ENCODE peak calls at places on chromosomes 4 and X, in eight cellular contexts. One of them, this sample, is unnamed.

GRCh38 chr4:85722806-85723205 is 247.9 kb downstream of the ARHGAP24 start:
- DNase-seq in left ventricle myocardium inferior: no peak
- DNase-seq in neuronal stem cell: no peak
- DNase-seq in IMR-90: no peak
- DNase-seq in CD8-positive, alpha-beta memory T cell: no peak
- DNase-seq in HCT116: no peak
- DNase-seq in esophagus squamous epithelium: no peak
- DNase-seq in left lung: no peak
- DNase-seq in this sample: no peak

GRCh38 chr4:74400395-74400794 is 35.5 kb downstream of the EREG start:
- DNase-seq in CD8-positive, alpha-beta memory T cell: no peak
- DNase-seq in IMR-90: no peak
- DNase-seq in neuronal stem cell: no peak
- DNase-seq in left lung: no peak
- DNase-seq in left ventricle myocardium inferior: no peak
- DNase-seq in esophagus squamous epithelium: no peak
- DNase-seq in HCT116: no peak
- DNase-seq in this sample: no peak

GRCh38 chrX:51975811-51976210 is 82.4 kb downstream of the MAGED1 start:
- DNase-seq in left lung: no peak
- DNase-seq in esophagus squamous epithelium: no peak
- DNase-seq in CD8-positive, alpha-beta memory T cell: no peak
- DNase-seq in left ventricle myocardium inferior: no peak
- DNase-seq in IMR-90: no peak
- DNase-seq in neuronal stem cell: no peak
- DNase-seq in HCT116: no peak
- DNase-seq in this sample: no peak

GRCh38 chr4:18105023-18106011 is 83.8 kb upstream of the LCORL start:
- DNase-seq in CD8-positive, alpha-beta memory T cell: no peak
- DNase-seq in esophagus squamous epithelium: no peak
- DNase-seq in IMR-90: no peak
- DNase-seq in neuronal stem cell: no peak
- DNase-seq in left ventricle myocardium inferior: no peak
- DNase-seq in left lung: no peak
- DNase-seq in HCT116: no peak
- DNase-seq in this sample: no peak

GRCh38 chr4:151948351-151949016 is 187.7 kb upstream of the GATB start:
- DNase-seq in HCT116: no peak
- DNase-seq in esophagus squamous epithelium: no peak
- DNase-seq in left ventricle myocardium inferior: no peak
- DNase-seq in neuronal stem cell: no peak
- DNase-seq in left lung: no peak
- DNase-seq in CD8-positive, alpha-beta memory T cell: no peak
- DNase-seq in IMR-90: peak; percentile 38
- DNase-seq in this sample: no peak

GRCh38 chrX:151153086-151153485 is 23.3 kb upstream of the GPR50 start:
- DNase-seq in left lung: no peak
- DNase-seq in esophagus squamous epithelium: no peak
- DNase-seq in IMR-90: peak; percentile 28
- DNase-seq in HCT116: no peak
- DNase-seq in CD8-positive, alpha-beta memory T cell: no peak
- DNase-seq in left ventricle myocardium inferior: no peak
- DNase-seq in neuronal stem cell: peak; percentile 40
- DNase-seq in this sample: no peak

GRCh38 chr4:89356086-89356485 is 48.5 kb upstream of the GPRIN3 start:
- DNase-seq in CD8-positive, alpha-beta memory T cell: no peak
- DNase-seq in esophagus squamous epithelium: no peak
- DNase-seq in HCT116: no peak
- DNase-seq in left lung: no peak
- DNase-seq in neuronal stem cell: no peak
- DNase-seq in left ventricle myocardium inferior: no peak
- DNase-seq in IMR-90: no peak
- DNase-seq in this sample: no peak

GRCh38 chrX:135087867-135088266 is 32.5 kb downstream of the ETDB start:
- DNase-seq in left lung: no peak
- DNase-seq in HCT116: no peak
- DNase-seq in IMR-90: no peak
- DNase-seq in CD8-positive, alpha-beta memory T cell: no peak
- DNase-seq in esophagus squamous epithelium: no peak
- DNase-seq in neuronal stem cell: no peak
- DNase-seq in left ventricle myocardium inferior: no peak
- DNase-seq in this sample: no peak

GRCh38 chr4:152351080-152351479 is 184.8 kb downstream of the FBXW7 start:
- DNase-seq in left ventricle myocardium inferior: no peak
- DNase-seq in HCT116: no peak
- DNase-seq in esophagus squamous epithelium: no peak
- DNase-seq in CD8-positive, alpha-beta memory T cell: no peak
- DNase-seq in IMR-90: no peak
- DNase-seq in neuronal stem cell: no peak
- DNase-seq in left lung: no peak
- DNase-seq in this sample: no peak

GRCh38 chr4:26029512-26030131 is 115.6 kb downstream of the SMIM20 start:
- DNase-seq in HCT116: no peak
- DNase-seq in CD8-positive, alpha-beta memory T cell: no peak
- DNase-seq in neuronal stem cell: no peak
- DNase-seq in IMR-90: no peak
- DNase-seq in left lung: no peak
- DNase-seq in esophagus squamous epithelium: no peak
- DNase-seq in left ventricle myocardium inferior: no peak
- DNase-seq in this sample: no peak

GRCh38 chrX:117511379-117511778 is 605.2 kb downstream of the KLHL13 start:
- DNase-seq in esophagus squamous epithelium: no peak
- DNase-seq in left lung: no peak
- DNase-seq in HCT116: no peak
- DNase-seq in neuronal stem cell: no peak
- DNase-seq in CD8-positive, alpha-beta memory T cell: no peak
- DNase-seq in left ventricle myocardium inferior: no peak
- DNase-seq in IMR-90: no peak
- DNase-seq in this sample: no peak

GRCh38 chrX:45986971-45987370 is 558.2 kb downstream of the ZNF674 start:
- DNase-seq in IMR-90: no peak
- DNase-seq in CD8-positive, alpha-beta memory T cell: no peak
- DNase-seq in left ventricle myocardium inferior: no peak
- DNase-seq in HCT116: no peak
- DNase-seq in left lung: no peak
- DNase-seq in esophagus squamous epithelium: no peak
- DNase-seq in neuronal stem cell: no peak
- DNase-seq in this sample: no peak

GRCh38 chr4:5785806-5786680 is 75.0 kb downstream of the EVC start:
- DNase-seq in CD8-positive, alpha-beta memory T cell: no peak
- DNase-seq in IMR-90: peak; percentile 92
- DNase-seq in left lung: no peak
- DNase-seq in neuronal stem cell: no peak
- DNase-seq in left ventricle myocardium inferior: no peak
- DNase-seq in esophagus squamous epithelium: no peak
- DNase-seq in HCT116: no peak
- DNase-seq in this sample: no peak

GRCh38 chrX:116436358-116436816 is at the start of gene SLC6A14:
- DNase-seq in neuronal stem cell: no peak
- DNase-seq in HCT116: no peak
- DNase-seq in left lung: peak; percentile 57
- DNase-seq in IMR-90: no peak
- DNase-seq in esophagus squamous epithelium: no peak
- DNase-seq in CD8-positive, alpha-beta memory T cell: no peak
- DNase-seq in left ventricle myocardium inferior: no peak
- DNase-seq in this sample: no peak

GRCh38 chrX:3636803-3637202 is 76.6 kb downstream of the PRKX start:
- DNase-seq in IMR-90: no peak
- DNase-seq in esophagus squamous epithelium: no peak
- DNase-seq in left ventricle myocardium inferior: no peak
- DNase-seq in CD8-positive, alpha-beta memory T cell: no peak
- DNase-seq in neuronal stem cell: no peak
- DNase-seq in HCT116: no peak
- DNase-seq in left lung: no peak
- DNase-seq in this sample: no peak

GRCh38 chrX:31124536-31124935 is 52.7 kb upstream of the FTHL17 start:
- DNase-seq in neuronal stem cell: no peak
- DNase-seq in IMR-90: no peak
- DNase-seq in HCT116: no peak
- DNase-seq in CD8-positive, alpha-beta memory T cell: no peak
- DNase-seq in esophagus squamous epithelium: no peak
- DNase-seq in left ventricle myocardium inferior: no peak
- DNase-seq in left lung: no peak
- DNase-seq in this sample: no peak

GRCh38 chr4:158519226-158519625 is 2.5 kb upstream of the RXFP1 start:
- DNase-seq in neuronal stem cell: no peak
- DNase-seq in left lung: no peak
- DNase-seq in left ventricle myocardium inferior: no peak
- DNase-seq in HCT116: no peak
- DNase-seq in IMR-90: no peak
- DNase-seq in esophagus squamous epithelium: no peak
- DNase-seq in CD8-positive, alpha-beta memory T cell: no peak
- DNase-seq in this sample: no peak

GRCh38 chr4:102794999-102795398 is 32.4 kb downstream of the UBE2D3 start:
- DNase-seq in HCT116: no peak
- DNase-seq in neuronal stem cell: no peak
- DNase-seq in IMR-90: no peak
- DNase-seq in left lung: no peak
- DNase-seq in CD8-positive, alpha-beta memory T cell: no peak
- DNase-seq in left ventricle myocardium inferior: no peak
- DNase-seq in esophagus squamous epithelium: no peak
- DNase-seq in this sample: no peak

DNA sequence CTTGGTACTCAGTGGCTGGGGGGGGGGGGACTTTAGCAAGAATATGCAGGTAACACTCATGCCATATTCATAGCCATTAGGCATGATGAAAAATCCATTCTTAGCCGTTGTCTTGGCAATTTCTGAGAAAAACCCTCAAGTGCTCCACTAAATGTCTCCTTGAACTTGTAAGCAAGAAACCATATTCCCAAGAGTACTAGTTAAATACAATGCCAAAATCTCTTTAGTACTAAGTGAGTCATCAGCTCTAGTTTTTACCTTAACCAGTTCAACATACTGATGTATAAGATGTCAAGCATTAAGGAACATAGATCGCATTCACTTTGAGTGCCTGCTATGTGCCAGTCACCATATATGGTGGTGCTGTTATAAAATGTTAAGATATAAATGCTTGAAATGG is 27.5 kb downstream of the UBE2D3 start:
- DNase-seq in neuronal stem cell: no peak
- DNase-seq in IMR-90: no peak
- DNase-seq in esophagus squamous epithelium: no peak
- DNase-seq in left ventricle myocardium inferior: no peak
- DNase-seq in HCT116: no peak
- DNase-seq in CD8-positive, alpha-beta memory T cell: no peak
- DNase-seq in left lung: no peak
- DNase-seq in this sample: no peak
- H3K36me3 ChIP-seq in neuronal stem cell: peaks cover 99% of the 10 kb centered on the region
- H3K36me3 ChIP-seq in IMR-90: peaks cover 47% of the 10 kb centered on the region
- H3K36me3 ChIP-seq in esophagus squamous epithelium: peaks cover 16% of the 10 kb centered on the region
- H3K36me3 ChIP-seq in left ventricle myocardium inferior: peaks cover 90% of the 10 kb centered on the region
- H3K36me3 ChIP-seq in HCT116: peaks cover 42% of the 10 kb centered on the region
- H3K36me3 ChIP-seq in CD8-positive, alpha-beta memory T cell: peaks cover 53% of the 10 kb centered on the region
- H3K36me3 ChIP-seq in left lung: no peaks in the 10 kb centered on the region
- H3K36me3 ChIP-seq in this sample: peaks cover 82% of the 10 kb centered on the region

DNA sequence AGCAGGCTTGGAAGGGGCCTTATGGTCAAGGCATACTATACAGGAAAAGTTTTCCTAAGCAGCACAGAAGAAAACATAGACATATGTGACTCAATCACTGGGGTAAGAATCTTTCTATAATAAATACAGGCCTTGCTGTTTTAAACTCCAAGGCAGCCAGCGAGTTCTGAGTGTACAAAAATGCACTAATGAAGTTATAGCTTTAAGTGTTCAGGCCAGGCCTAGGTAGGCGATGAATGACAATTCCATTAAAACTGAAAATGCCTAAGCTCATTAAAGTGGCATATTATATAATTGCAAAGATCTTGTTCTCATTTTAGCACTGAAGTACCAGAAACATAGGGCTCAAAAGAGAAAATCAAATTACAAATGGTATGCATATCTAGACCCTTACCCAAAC is 716.4 kb upstream of the HS3ST1 start:
- DNase-seq in left ventricle myocardium inferior: no peak
- DNase-seq in left lung: no peak
- DNase-seq in CD8-positive, alpha-beta memory T cell: no peak
- DNase-seq in neuronal stem cell: no peak
- DNase-seq in esophagus squamous epithelium: no peak
- DNase-seq in HCT116: no peak
- DNase-seq in IMR-90: no peak
- DNase-seq in this sample: no peak
- H3K9me3 ChIP-seq in left ventricle myocardium inferior: peaks cover 7% of the 10 kb centered on the region
- H3K9me3 ChIP-seq in left lung: no peaks in the 10 kb centered on the region
- H3K9me3 ChIP-seq in CD8-positive, alpha-beta memory T cell: no peaks in the 10 kb centered on the region
- H3K9me3 ChIP-seq in neuronal stem cell: no peaks in the 10 kb centered on the region
- H3K9me3 ChIP-seq in esophagus squamous epithelium: no peaks in the 10 kb centered on the region
- H3K9me3 ChIP-seq in HCT116: no peaks in the 10 kb centered on the region
- H3K9me3 ChIP-seq in IMR-90: peaks cover 6% of the 10 kb centered on the region
- H3K9me3 ChIP-seq in this sample: no peaks in the 10 kb centered on the region

GRCh38 chr4:40678421-40678820 is 48.8 kb upstream of the RBM47 start:
- DNase-seq in IMR-90: no peak
- DNase-seq in left ventricle myocardium inferior: no peak
- DNase-seq in left lung: no peak
- DNase-seq in esophagus squamous epithelium: no peak
- DNase-seq in CD8-positive, alpha-beta memory T cell: no peak
- DNase-seq in neuronal stem cell: no peak
- DNase-seq in HCT116: no peak
- DNase-seq in this sample: no peak
- H3K36me3 ChIP-seq in IMR-90: no peaks in the 10 kb centered on the region
- H3K36me3 ChIP-seq in left ventricle myocardium inferior: no peaks in the 10 kb centered on the region
- H3K36me3 ChIP-seq in left lung: no peaks in the 10 kb centered on the region
- H3K36me3 ChIP-seq in esophagus squamous epithelium: no peaks in the 10 kb centered on the region
- H3K36me3 ChIP-seq in CD8-positive, alpha-beta memory T cell: no peaks in the 10 kb centered on the region
- H3K36me3 ChIP-seq in neuronal stem cell: no peaks in the 10 kb centered on the region
- H3K36me3 ChIP-seq in HCT116: no peaks in the 10 kb centered on the region
- H3K36me3 ChIP-seq in this sample: no peaks in the 10 kb centered on the region

GRCh38 chrX:55326985-55327384 is 62.3 kb upstream of the PAGE3 start:
- DNase-seq in CD8-positive, alpha-beta memory T cell: no peak
- DNase-seq in HCT116: no peak
- DNase-seq in esophagus squamous epithelium: no peak
- DNase-seq in neuronal stem cell: no peak
- DNase-seq in IMR-90: no peak
- DNase-seq in left ventricle myocardium inferior: no peak
- DNase-seq in left lung: no peak
- DNase-seq in this sample: no peak
- H3K9me3 ChIP-seq in CD8-positive, alpha-beta memory T cell: no peaks in the 10 kb centered on the region
- H3K9me3 ChIP-seq in HCT116: no peaks in the 10 kb centered on the region
- H3K9me3 ChIP-seq in esophagus squamous epithelium: no peaks in the 10 kb centered on the region
- H3K9me3 ChIP-seq in neuronal stem cell: no peaks in the 10 kb centered on the region
- H3K9me3 ChIP-seq in IMR-90: peaks cover 4% of the 10 kb centered on the region
- H3K9me3 ChIP-seq in left ventricle myocardium inferior: peaks cover 10% of the 10 kb centered on the region
- H3K9me3 ChIP-seq in left lung: no peaks in the 10 kb centered on the region
- H3K9me3 ChIP-seq in this sample: no peaks in the 10 kb centered on the region

DNA sequence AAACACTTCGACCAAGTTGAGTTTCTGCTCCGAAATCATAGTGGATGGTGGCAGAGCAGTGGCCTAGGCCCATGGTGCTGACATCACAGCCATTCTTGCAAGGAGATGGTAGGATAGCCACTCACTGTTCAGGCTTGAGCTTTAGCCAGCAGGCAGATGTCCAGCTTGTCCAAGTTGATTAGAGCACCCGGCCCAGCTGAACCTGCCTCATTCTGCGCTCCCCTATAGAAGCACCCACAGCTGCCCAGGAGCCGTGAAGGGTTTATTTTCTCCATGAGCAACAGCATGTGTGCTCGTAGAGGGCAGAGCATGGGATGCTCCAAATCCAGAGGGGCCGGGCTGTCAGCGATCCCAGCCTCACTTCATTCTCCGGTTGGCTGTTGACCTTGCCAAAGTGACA is 16.2 kb downstream of the PIGG start:
- DNase-seq in HCT116: no peak
- DNase-seq in neuronal stem cell: no peak
- DNase-seq in CD8-positive, alpha-beta memory T cell: no peak
- DNase-seq in left ventricle myocardium inferior: no peak
- DNase-seq in left lung: no peak
- DNase-seq in esophagus squamous epithelium: no peak
- DNase-seq in IMR-90: no peak
- DNase-seq in this sample: no peak
- H3K36me3 ChIP-seq in HCT116: peaks cover 10% of the 10 kb centered on the region
- H3K36me3 ChIP-seq in neuronal stem cell: peaks cover 81% of the 10 kb centered on the region
- H3K36me3 ChIP-seq in CD8-positive, alpha-beta memory T cell: peaks cover 27% of the 10 kb centered on the region
- H3K36me3 ChIP-seq in left ventricle myocardium inferior: peaks cover 79% of the 10 kb centered on the region
- H3K36me3 ChIP-seq in left lung: no peaks in the 10 kb centered on the region
- H3K36me3 ChIP-seq in esophagus squamous epithelium: peaks cover 6% of the 10 kb centered on the region
- H3K36me3 ChIP-seq in IMR-90: peaks cover 52% of the 10 kb centered on the region
- H3K36me3 ChIP-seq in this sample: peaks cover 51% of the 10 kb centered on the region

GRCh38 chr4:124640037-124640730 is 72.3 kb downstream of the ANKRD50 start:
- DNase-seq in left ventricle myocardium inferior: no peak
- DNase-seq in IMR-90: peak; percentile 90
- DNase-seq in HCT116: peak; percentile 87
- DNase-seq in esophagus squamous epithelium: no peak
- DNase-seq in CD8-positive, alpha-beta memory T cell: no peak
- DNase-seq in neuronal stem cell: no peak
- DNase-seq in left lung: no peak
- DNase-seq in this sample: no peak
- H3K9me3 ChIP-seq in left ventricle myocardium inferior: no peaks in the 10 kb centered on the region
- H3K9me3 ChIP-seq in IMR-90: no peaks in the 10 kb centered on the region
- H3K9me3 ChIP-seq in HCT116: no peaks in the 10 kb centered on the region
- H3K9me3 ChIP-seq in esophagus squamous epithelium: no peaks in the 10 kb centered on the region
- H3K9me3 ChIP-seq in CD8-positive, alpha-beta memory T cell: no peaks in the 10 kb centered on the region
- H3K9me3 ChIP-seq in neuronal stem cell: peaks cover 3% of the 10 kb centered on the region
- H3K9me3 ChIP-seq in left lung: no peaks in the 10 kb centered on the region
- H3K9me3 ChIP-seq in this sample: no peaks in the 10 kb centered on the region